ENCODE peak calls at places on chromosomes 3 and 15, in seven cellular contexts. K, G, F, C, Z, I and X are unnamed samples.

GRCh38 chr3:165196577-165197561 is 685 bp upstream of the SLITRK3 start:
- DNase-seq in K (no peak), G (no peak), F (no peak), C (no peak), Z (no peak), I (no peak), X (peak; percentile 50)

GRCh38 chr3:120062474-120062873 is 31.8 kb downstream of the GSK3B start:
- DNase-seq in K (no peak), G (no peak), F (no peak), C (peak; percentile 16), Z (no peak), I (no peak), X (no peak)

GRCh38 chr15:79593119-79593869 is 161.2 kb downstream of the MINAR1 start:
- DNase-seq in K (no peak), G (no peak), F (no peak), C (peak; percentile 22), Z (no peak), I (no peak), X (no peak)

GRCh38 chr15:22229971-22230815 is 149.9 kb downstream of the OR4M2 start:
- DNase-seq in K (no peak), G (peak; percentile 31), F (no peak), C (no peak), Z (no peak), I (no peak), X (no peak)

GRCh38 chr15:54482251-54482650 is 504.0 kb downstream of the UNC13C start:
- DNase-seq in K (no peak), G (no peak), F (no peak), C (no peak), Z (no peak), I (no peak), X (no peak)

GRCh38 chr3:161977063-161977462 is 480.5 kb downstream of the OTOL1 start:
- DNase-seq in K (no peak), G (no peak), F (no peak), C (peak; percentile 44), Z (no peak), I (no peak), X (no peak)

GRCh38 chr3:121748638-121749275 is 784 bp downstream of the GOLGB1 start:
- DNase-seq in K (no peak), G (no peak), F (peak; percentile 79), C (peak; percentile 50), Z (no peak), I (no peak), X (peak; percentile 29)

GRCh38 chr15:82020588-82020987 is 25.2 kb downstream of the MEX3B start:
- DNase-seq in K (no peak), G (no peak), F (no peak), C (no peak), Z (no peak), I (no peak), X (no peak)

GRCh38 chr3:113697192-113698090 is 999 bp upstream of the USF3 start:
- DNase-seq in K (peak; percentile 48), G (peak; percentile 38), F (peak; percentile 47), C (peak; percentile 34), Z (peak; percentile 25), I (no peak), X (no peak)

GRCh38 chr3:185420762-185421161 is 57.8 kb downstream of the MAP3K13 start:
- DNase-seq in K (no peak), G (no peak), F (peak; percentile 84), C (no peak), Z (peak; percentile 26), I (no peak), X (peak; percentile 50)

GRCh38 chr3:40961104-40961857 is 238.0 kb upstream of the CTNNB1 start:
- DNase-seq in K (no peak), G (no peak), F (no peak), C (no peak), Z (no peak), I (no peak), X (no peak)

GRCh38 chr15:100230784-100231183 is 111.0 kb downstream of the ADAMTS17 start:
- DNase-seq in K (no peak), G (no peak), F (no peak), C (no peak), Z (no peak), I (no peak), X (no peak)

GRCh38 chr3:14274999-14275961 is 96.7 kb downstream of the LSM3 start:
- DNase-seq in K (no peak), G (no peak), F (no peak), C (no peak), Z (no peak), I (no peak), X (no peak)

GRCh38 chr15:94704421-94704820 is 473.1 kb downstream of the MCTP2 start:
- DNase-seq in K (no peak), G (no peak), F (no peak), C (no peak), Z (no peak), I (no peak), X (no peak)

GRCh38 chr3:12024959-12025570 is 20.9 kb downstream of the SYN2 start:
- DNase-seq in K (no peak), G (no peak), F (no peak), C (no peak), Z (no peak), I (no peak), X (no peak)

GRCh38 chr15:75815811-75816719 is 27.2 kb upstream of the UBE2Q2 start:
- DNase-seq in K (peak; percentile 34), G (no peak), F (no peak), C (no peak), Z (no peak), I (no peak), X (no peak)

GRCh38 chr3:194487289-194488006 is 646 bp upstream of the ATP13A3 start:
- DNase-seq in K (peak; percentile 65), G (peak; percentile 41), F (peak; percentile 48), C (no peak), Z (peak; percentile 50), I (peak; percentile 75), X (peak; percentile 55)

GRCh38 chr3:46700772-46701171 is 420 bp upstream of the TMIE start:
- DNase-seq in K (peak; percentile 72), G (no peak), F (no peak), C (no peak), Z (no peak), I (no peak), X (peak; percentile 67)

GRCh38 chr15:90586948-90587347 is 57.2 kb downstream of the CRTC3 start:
- DNase-seq in K (no peak), G (no peak), F (no peak), C (no peak), Z (no peak), I (no peak), X (no peak)

GRCh38 chr15:44532689-44533088 is 4.3 kb upstream of the EIF3J start:
- DNase-seq in K (no peak), G (no peak), F (no peak), C (no peak), Z (no peak), I (no peak), X (no peak)
- TF ChIP-seq CTCF in K (no peak), G (no peak), F (no peak), C (no peak), Z (no peak), I (no peak), X (no peak)

GRCh38 chr3:190032924-190033323 is 87.8 kb downstream of the P3H2 start:
- DNase-seq in K (no peak), G (no peak), F (no peak), C (no peak), Z (no peak), I (no peak), X (no peak)

GRCh38 chr3:190034446-190034845 is 86.3 kb downstream of the P3H2 start:
- DNase-seq in K (no peak), G (no peak), F (no peak), C (no peak), Z (no peak), I (no peak), X (no peak)

GRCh38 chr3:190027116-190027515 is 93.6 kb downstream of the P3H2 start:
- DNase-seq in K (no peak), G (no peak), F (no peak), C (no peak), Z (no peak), I (no peak), X (no peak)

GRCh38 chr3:190036631-190037030 is 84.1 kb downstream of the P3H2 start:
- DNase-seq in K (no peak), G (no peak), F (no peak), C (peak; percentile 80), Z (no peak), I (no peak), X (no peak)

DNA sequence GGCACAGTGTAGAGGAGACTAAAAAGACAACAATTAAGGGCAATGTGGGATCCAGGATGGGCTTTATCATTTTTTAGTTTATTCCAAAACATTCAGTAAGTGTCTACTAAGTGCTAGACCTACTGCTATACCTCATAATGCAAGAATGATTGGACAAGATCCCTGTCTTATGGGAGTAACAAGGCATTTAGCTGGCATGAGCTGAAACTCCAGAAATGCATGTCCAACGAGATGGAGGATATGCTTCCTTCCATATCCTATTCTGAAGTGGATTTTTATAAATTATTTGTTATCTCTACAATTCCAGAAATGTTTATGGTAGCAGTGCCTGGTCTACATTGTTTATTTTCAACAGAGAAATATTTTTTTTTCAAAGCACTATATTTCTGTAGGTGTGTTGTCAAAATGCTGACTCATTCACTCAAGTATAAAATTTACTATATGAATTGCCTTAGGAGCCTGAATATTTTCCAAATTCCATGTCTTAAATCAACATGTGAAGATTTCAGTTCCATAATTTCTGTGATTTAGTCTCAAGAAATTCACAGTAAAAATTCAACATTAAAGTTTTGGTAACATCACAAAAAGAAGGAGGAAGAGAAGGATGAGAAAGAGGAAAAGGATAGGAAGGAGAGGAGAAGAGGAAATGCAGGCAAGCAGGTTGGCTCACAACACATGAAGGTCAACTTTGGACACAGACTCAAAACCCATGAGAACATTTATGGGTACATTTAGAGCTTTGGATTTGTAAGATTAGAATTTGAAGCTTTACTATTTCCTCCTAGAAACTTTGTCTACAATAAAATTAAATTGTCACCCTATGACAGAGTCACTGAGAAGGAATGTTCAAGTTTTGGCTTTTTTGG is 88.6 kb downstream of the P3H2 start:
- DNase-seq in K (no peak), G (no peak), F (no peak), C (peak; percentile 40), Z (no peak), I (no peak), X (no peak)
- H3K27ac ChIP-seq in K (no peak overlapping the region), G (no peak overlapping the region), F (no peak overlapping the region), C (peak overlapping the region; percentile 13), Z (no peak overlapping the region), I (peak overlapping the region; percentile 43), X (no peak overlapping the region)

GRCh38 chr3:53744351-53744750 is 101.9 kb downstream of the CHDH start:
- DNase-seq in K (no peak), G (no peak), F (peak; percentile 74), C (no peak), Z (no peak), I (no peak), X (no peak)
- TF ChIP-seq CTCF in K (no peak), G (no peak), F (no peak), C (no peak), Z (no peak), I (no peak), X (no peak)

DNA sequence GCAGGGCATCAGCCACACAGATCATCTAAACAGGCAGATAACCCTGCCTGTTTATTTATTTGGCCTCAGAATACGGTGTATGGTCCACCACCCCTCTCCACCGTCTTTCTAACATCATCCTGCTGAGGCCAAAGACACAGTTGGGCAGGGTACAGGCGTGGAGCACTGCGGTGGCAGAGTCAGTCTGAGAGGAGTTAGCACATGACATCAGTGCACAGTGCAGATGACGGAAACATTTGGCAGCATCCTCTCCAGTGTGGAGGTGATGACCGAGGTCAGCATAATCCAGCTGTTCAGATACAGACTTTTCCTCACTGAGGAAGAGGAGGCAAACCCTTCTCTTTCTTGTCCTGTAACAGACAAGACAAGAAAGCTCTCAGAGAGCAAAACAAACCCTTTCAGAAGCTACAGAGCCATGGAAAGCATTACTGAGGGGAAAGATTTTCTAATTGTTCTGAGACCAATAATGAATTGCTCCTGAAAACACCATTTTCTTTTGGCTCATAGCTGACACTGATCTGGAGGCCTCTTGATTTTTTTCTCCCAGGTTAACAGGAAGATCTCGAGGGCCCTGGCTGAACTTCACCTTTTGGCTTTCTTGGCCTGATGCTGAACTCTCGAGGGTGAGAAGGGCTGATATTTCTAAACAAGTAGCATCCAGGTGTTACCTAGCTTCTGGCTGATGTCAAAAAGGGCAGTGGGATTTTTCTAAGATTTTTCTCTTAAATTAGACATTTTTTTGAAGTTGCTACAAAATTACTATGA is 20.1 kb upstream of the NFKBIZ start:
- DNase-seq in K (peak; percentile 76), G (peak; percentile 46), F (peak; percentile 60), C (peak; percentile 85), Z (peak; percentile 72), I (peak; percentile 68), X (peak; percentile 16)
- H3K27ac ChIP-seq in K (peak overlapping the region; percentile 83), G (peak overlapping the region; percentile 90), F (no peak overlapping the region), C (peak overlapping the region; percentile 8), Z (peak overlapping the region; percentile 94), I (peak overlapping the region; percentile 84), X (peak overlapping the region; percentile 52)